ENCODE peak calls at places on chromosomes 5 and 9, in nine cellular contexts. R, B, A, H, I, C, P, S and T are unnamed samples.

GRCh38 chr9:18531127-18531526 is 57.2 kb downstream of the ADAMTSL1 start:
- DNase-seq in R (no peak), B (no peak), A (no peak), H (peak), I (no peak), C (no peak), P (no peak), S (no peak), T (no peak)

GRCh38 chr5:108266235-108266634 is 115.7 kb downstream of the FBXL17 start:
- DNase-seq in R (no peak), B (no peak), A (no peak), H (peak), I (peak), C (no peak), P (no peak), S (peak), T (no peak)

GRCh38 chr9:133252301-133252776 is 22.7 kb downstream of the ABO start:
- DNase-seq in R (no peak), B (no peak), A (no peak), H (no peak), I (peak), C (no peak), P (no peak), S (no peak), T (no peak)

GRCh38 chr5:127985811-127986325 is 97.7 kb upstream of the SLC12A2 start:
- DNase-seq in R (no peak), B (no peak), A (no peak), H (no peak), I (no peak), C (no peak), P (no peak), S (no peak), T (no peak)

GRCh38 chr9:131668439-131669233 is 71.2 kb downstream of the RAPGEF1 start:
- DNase-seq in R (peak), B (peak), A (no peak), H (peak), I (no peak), C (peak), P (no peak), S (peak), T (no peak)

GRCh38 chr5:134252671-134253070 is 26.8 kb upstream of the PPP2CA start:
- DNase-seq in R (no peak), B (no peak), A (no peak), H (peak), I (peak), C (no peak), P (no peak), S (no peak), T (no peak)

GRCh38 chr5:113242481-113243348 is 192.1 kb downstream of the TSSK1B start:
- DNase-seq in R (no peak), B (no peak), A (no peak), H (no peak), I (no peak), C (no peak), P (no peak), S (no peak), T (no peak)

GRCh38 chr5:180486636-180487149 is 7.5 kb upstream of the CNOT6 start:
- DNase-seq in R (no peak), B (no peak), A (no peak), H (peak), I (no peak), C (no peak), P (no peak), S (no peak), T (no peak)

GRCh38 chr5:133240425-133241091 is 188.7 kb downstream of the HSPA4 start:
- DNase-seq in R (peak), B (peak), A (no peak), H (peak), I (peak), C (peak), P (no peak), S (peak), T (peak)

GRCh38 chr9:34262971-34263370 is 66.1 kb downstream of the KIF24 start:
- DNase-seq in R (no peak), B (no peak), A (no peak), H (no peak), I (no peak), C (no peak), P (no peak), S (no peak), T (no peak)

GRCh38 chr9:133702798-133703570 is 35.2 kb downstream of the SARDH start:
- DNase-seq in R (no peak), B (no peak), A (no peak), H (no peak), I (no peak), C (peak), P (peak), S (no peak), T (no peak)

GRCh38 chr9:129476821-129477611 is 143.9 kb downstream of the C9orf50 start:
- DNase-seq in R (no peak), B (no peak), A (no peak), H (no peak), I (peak), C (no peak), P (no peak), S (peak), T (no peak)

GRCh38 chr9:33682551-33682950 is 112.8 kb upstream of the PRSS3 start:
- DNase-seq in R (no peak), B (no peak), A (no peak), H (no peak), I (no peak), C (no peak), P (no peak), S (no peak), T (no peak)

GRCh38 chr9:113219972-113220371 is 1.1 kb downstream of the FKBP15 start:
- DNase-seq in R (no peak), B (no peak), A (no peak), H (peak), I (peak), C (peak), P (no peak), S (peak), T (no peak)

GRCh38 chr5:103120607-103121200 is 603 bp downstream of the PPIP5K2 start:
- DNase-seq in R (no peak), B (no peak), A (no peak), H (peak), I (peak), C (peak), P (no peak), S (peak), T (no peak)

GRCh38 chr5:125326114-125326513 is 579.7 kb upstream of the ZNF608 start:
- DNase-seq in R (no peak), B (peak), A (no peak), H (peak), I (no peak), C (no peak), P (no peak), S (no peak), T (no peak)

GRCh38 chr5:159906463-159906862 is 9.8 kb upstream of the ADRA1B start:
- DNase-seq in R (no peak), B (no peak), A (no peak), H (no peak), I (no peak), C (no peak), P (no peak), S (no peak), T (no peak)

GRCh38 chr5:155969510-155969909 is 357.5 kb upstream of the SGCD start:
- DNase-seq in R (no peak), B (no peak), A (no peak), H (no peak), I (no peak), C (no peak), P (no peak), S (no peak), T (no peak)

GRCh38 chr9:112700080-112700479 is 17.8 kb downstream of the INIP start:
- DNase-seq in R (no peak), B (no peak), A (no peak), H (no peak), I (no peak), C (no peak), P (no peak), S (no peak), T (no peak)

GRCh38 chr5:75469017-75469416 is 42.4 kb downstream of the CERT1 start:
- DNase-seq in R (no peak), B (no peak), A (no peak), H (no peak), I (no peak), C (no peak), P (no peak), S (no peak), T (no peak)

GRCh38 chr9:90965141-90965910 is 163.7 kb downstream of the SYK start:
- DNase-seq in R (no peak), B (no peak), A (no peak), H (no peak), I (no peak), C (no peak), P (no peak), S (no peak), T (no peak)

GRCh38 chr5:113236536-113237308 is 198.1 kb downstream of the TSSK1B start:
- DNase-seq in R (no peak), B (no peak), A (no peak), H (no peak), I (peak), C (no peak), P (no peak), S (no peak), T (no peak)

GRCh38 chr5:61802456-61802855 is 470.4 kb downstream of the ZSWIM6 start:
- DNase-seq in R (no peak), B (peak), A (no peak), H (no peak), I (peak), C (no peak), P (no peak), S (peak), T (no peak)

GRCh38 chr9:135090547-135090946 is 3.1 kb downstream of the OLFM1 start:
- DNase-seq in R (no peak), B (no peak), A (no peak), H (no peak), I (no peak), C (no peak), P (no peak), S (peak), T (no peak)

GRCh38 chr9:131529597-131530545 is 1.2 kb downstream of the UCK1 start:
- DNase-seq in R (no peak), B (no peak), A (no peak), H (no peak), I (no peak), C (no peak), P (peak), S (no peak), T (no peak)

GRCh38 chr5:39494099-39494498 is 69.3 kb upstream of the DAB2 start:
- DNase-seq in R (no peak), B (no peak), A (no peak), H (no peak), I (no peak), C (no peak), P (no peak), S (no peak), T (no peak)

GRCh38 chr5:180130291-180130869 is 58.8 kb upstream of the RNF130 start:
- DNase-seq in R (no peak), B (no peak), A (peak), H (no peak), I (no peak), C (no peak), P (no peak), S (no peak), T (no peak)

GRCh38 chr5:74179183-74179582 is 461.3 kb downstream of the ENC1 start:
- DNase-seq in R (no peak), B (peak), A (no peak), H (peak), I (no peak), C (no peak), P (no peak), S (no peak), T (no peak)

GRCh38 chr5:77032635-77033034 is 2.4 kb downstream of the AGGF1 start:
- DNase-seq in R (no peak), B (no peak), A (no peak), H (no peak), I (no peak), C (no peak), P (no peak), S (no peak), T (no peak)